ENCODE peak calls at places on chromosomes 5 and 9, in six cellular contexts. J, Y, F, Q, I and P are unnamed samples.

GRCh38 chr9:7342721-7343120 is 456.9 kb downstream of the DMAC1 start:
- DNase-seq in I (no peak), J (no peak), Y (no peak), Q (no peak), F (no peak), P (no peak)

GRCh38 chr9:89319015-89319905 is 960 bp downstream of the SECISBP2 start:
- DNase-seq in I (no peak), J (peak), Y (peak), Q (no peak), F (no peak), P (no peak)

GRCh38 chr5:143635146-143635752 is 176.7 kb upstream of the HMHB1 start:
- DNase-seq in J (no peak), I (no peak), Y (no peak), F (no peak), Q (no peak), P (no peak)

GRCh38 chr5:95487880-95488279 is 66.9 kb downstream of the SKIC3 start:
- DNase-seq in J (no peak), F (no peak), Q (no peak), I (no peak), Y (no peak), P (no peak)

GRCh38 chr5:112967520-112968083 is 9.0 kb upstream of the DCP2 start:
- DNase-seq in Q (no peak), Y (no peak), I (no peak), J (no peak), F (no peak), P (no peak)

GRCh38 chr9:129751841-129752801 is 721 bp downstream of the PTGES start:
- DNase-seq in Y (no peak), Q (no peak), J (no peak), I (no peak), F (peak), P (no peak)

GRCh38 chr9:19087601-19088000 is 15.1 kb downstream of the HAUS6 start:
- DNase-seq in Q (no peak), Y (no peak), F (no peak), J (peak), I (no peak), P (no peak)

GRCh38 chr9:129549139-129549538 is 71.8 kb downstream of the C9orf50 start:
- DNase-seq in F (no peak), J (no peak), Q (peak), I (no peak), Y (no peak), P (no peak)

GRCh38 chr9:91301161-91301560 is 60.6 kb downstream of the AUH start:
- DNase-seq in J (no peak), I (no peak), F (no peak), Y (no peak), Q (no peak), P (no peak)

GRCh38 chr5:96017951-96018350 is 56.3 kb upstream of the ELL2 start:
- DNase-seq in F (no peak), Q (no peak), Y (no peak), I (no peak), J (peak), P (no peak)

GRCh38 chr5:38404667-38405276 is 146.4 kb downstream of the EGFLAM start:
- DNase-seq in F (peak), J (no peak), Y (no peak), I (peak), Q (no peak), P (no peak)

GRCh38 chr9:89887286-89887685 is 282.5 kb downstream of the GADD45G start:
- DNase-seq in Y (no peak), J (no peak), Q (no peak), I (no peak), F (peak), P (no peak)

GRCh38 chr5:150517272-150518152 is 9.6 kb downstream of the NDST1 start:
- DNase-seq in J (peak), Q (no peak), F (peak), Y (no peak), I (peak), P (no peak)